ENCODE peak calls at places on chromosome 2, in eight cellular contexts. B, T, L, U, H, R, G and C are unnamed samples.

GRCh38 chr2:136966485-136966884 is 201.1 kb downstream of the THSD7B start:
- DNase-seq in B (no peak), T (no peak), L (no peak), U (no peak), H (no peak), R (no peak), G (no peak), C (no peak)

GRCh38 chr2:177758591-177759371 is 313.8 kb downstream of the PDE11A start:
- DNase-seq in B (peak; percentile 21), T (peak; percentile 42), L (no peak), U (peak; percentile 29), H (peak; percentile 13), R (peak; percentile 17), G (no peak), C (no peak)

GRCh38 chr2:70403267-70404053 is 101.6 kb upstream of the FAM136A start:
- DNase-seq in B (no peak), T (no peak), L (no peak), U (no peak), H (peak; percentile 62), R (no peak), G (no peak), C (no peak)

GRCh38 chr2:38267270-38267925 is 109.7 kb downstream of the ATL2 start:
- DNase-seq in B (no peak), T (peak; percentile 66), L (no peak), U (no peak), H (no peak), R (no peak), G (no peak), C (peak; percentile 21)

GRCh38 chr2:230262246-230262645 is 36.7 kb downstream of the SP140 start:
- DNase-seq in B (no peak), T (no peak), L (no peak), U (no peak), H (no peak), R (no peak), G (no peak), C (no peak)

GRCh38 chr2:26284132-26284531 is 39.4 kb downstream of the HADHB start:
- DNase-seq in B (no peak), T (peak; percentile 84), L (no peak), U (no peak), H (no peak), R (no peak), G (no peak), C (peak; percentile 71)

GRCh38 chr2:128440666-128441340 is 122.1 kb upstream of the HS6ST1 start:
- DNase-seq in B (no peak), T (no peak), L (no peak), U (no peak), H (no peak), R (peak; percentile 14), G (no peak), C (no peak)

GRCh38 chr2:157611726-157612125 is 16.9 kb downstream of the ACVR1C start:
- DNase-seq in B (no peak), T (no peak), L (no peak), U (no peak), H (no peak), R (no peak), G (no peak), C (no peak)

GRCh38 chr2:30305235-30305634 is 73.9 kb downstream of the LBH start:
- DNase-seq in B (peak; percentile 10), T (peak; percentile 72), L (no peak), U (no peak), H (no peak), R (no peak), G (no peak), C (peak; percentile 52)

GRCh38 chr2:48826986-48827385 is 71.5 kb upstream of the LHCGR start:
- DNase-seq in B (no peak), T (no peak), L (no peak), U (no peak), H (no peak), R (no peak), G (no peak), C (no peak)

GRCh38 chr2:157620956-157621355 is 7.7 kb downstream of the ACVR1C start:
- DNase-seq in B (no peak), T (peak; percentile 5), L (no peak), U (no peak), H (no peak), R (no peak), G (no peak), C (no peak)

GRCh38 chr2:54228945-54229344 is 27.1 kb downstream of the TSPYL6 start:
- DNase-seq in B (no peak), T (no peak), L (no peak), U (no peak), H (no peak), R (no peak), G (no peak), C (no peak)

GRCh38 chr2:103991591-103991990 is 862.3 kb upstream of the POU3F3 start:
- DNase-seq in B (no peak), T (no peak), L (no peak), U (no peak), H (no peak), R (no peak), G (no peak), C (no peak)

GRCh38 chr2:182852090-182852489 is 14.3 kb downstream of the FRZB start:
- DNase-seq in B (no peak), T (peak; percentile 16), L (no peak), U (no peak), H (no peak), R (no peak), G (no peak), C (no peak)

GRCh38 chr2:233422649-233423435 is 68.5 kb downstream of the DGKD start:
- DNase-seq in B (no peak), T (no peak), L (no peak), U (no peak), H (no peak), R (no peak), G (no peak), C (no peak)

GRCh38 chr2:171294608-171295007 is 133.9 kb upstream of the TLK1 start:
- DNase-seq in B (no peak), T (no peak), L (no peak), U (no peak), H (no peak), R (no peak), G (no peak), C (no peak)

GRCh38 chr2:234714711-234715110 is 217.8 kb upstream of the ARL4C start:
- DNase-seq in B (no peak), T (no peak), L (no peak), U (no peak), H (no peak), R (no peak), G (no peak), C (no peak)

GRCh38 chr2:234630676-234631350 is 133.9 kb upstream of the ARL4C start:
- DNase-seq in B (no peak), T (peak; percentile 73), L (no peak), U (no peak), H (no peak), R (no peak), G (no peak), C (peak; percentile 30)

GRCh38 chr2:18930977-18931376 is 341.6 kb upstream of the NT5C1B start:
- DNase-seq in B (no peak), T (no peak), L (no peak), U (no peak), H (no peak), R (no peak), G (no peak), C (no peak)

GRCh38 chr2:18926633-18927524 is 337.5 kb upstream of the NT5C1B start:
- DNase-seq in B (no peak), T (no peak), L (no peak), U (peak; percentile 38), H (no peak), R (no peak), G (no peak), C (no peak)

GRCh38 chr2:18934886-18935285 is 345.5 kb upstream of the NT5C1B start:
- DNase-seq in B (no peak), T (peak; percentile 40), L (no peak), U (no peak), H (no peak), R (no peak), G (no peak), C (no peak)

GRCh38 chr2:18927525-18928232 is 338.3 kb upstream of the NT5C1B start:
- DNase-seq in B (no peak), T (no peak), L (no peak), U (no peak), H (no peak), R (no peak), G (no peak), C (no peak)

GRCh38 chr2:18932864-18933263 is 343.5 kb upstream of the NT5C1B start:
- DNase-seq in B (no peak), T (no peak), L (no peak), U (peak; percentile 40), H (no peak), R (no peak), G (no peak), C (no peak)
- H3K4me3 ChIP-seq in B (no peak overlapping the region), T (no peak overlapping the region), L (no peak overlapping the region), U (no peak overlapping the region), H (no peak overlapping the region), R (no peak overlapping the region), G (no peak overlapping the region), C (no peak overlapping the region)

DNA sequence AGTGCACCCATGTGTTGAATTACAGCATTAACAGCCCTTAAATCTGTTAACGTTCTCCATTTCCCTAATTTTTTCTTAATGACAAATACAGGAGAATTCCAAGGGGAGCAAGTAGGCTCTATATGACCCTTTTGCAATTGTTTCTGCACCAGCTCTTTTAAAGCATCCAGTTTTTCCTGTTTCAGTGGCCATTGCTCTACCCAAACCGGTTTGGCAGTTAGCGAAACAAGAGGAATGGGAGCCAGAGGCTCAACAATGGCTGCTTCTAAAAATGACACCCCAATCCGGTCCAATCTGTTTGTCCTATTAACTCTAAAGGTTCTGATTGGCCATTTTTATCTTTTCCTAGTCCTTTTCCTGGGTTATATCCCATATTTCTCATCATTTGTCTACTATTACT is 15.1 kb upstream of the SUCLG1 start:
- DNase-seq in B (no peak), T (peak; percentile 87), L (no peak), U (no peak), H (no peak), R (peak; percentile 24), G (no peak), C (no peak)
- H3K4me3 ChIP-seq in B (no peak overlapping the region), T (no peak overlapping the region), L (no peak overlapping the region), U (no peak overlapping the region), H (no peak overlapping the region), R (no peak overlapping the region), G (no peak overlapping the region), C (no peak overlapping the region)

DNA sequence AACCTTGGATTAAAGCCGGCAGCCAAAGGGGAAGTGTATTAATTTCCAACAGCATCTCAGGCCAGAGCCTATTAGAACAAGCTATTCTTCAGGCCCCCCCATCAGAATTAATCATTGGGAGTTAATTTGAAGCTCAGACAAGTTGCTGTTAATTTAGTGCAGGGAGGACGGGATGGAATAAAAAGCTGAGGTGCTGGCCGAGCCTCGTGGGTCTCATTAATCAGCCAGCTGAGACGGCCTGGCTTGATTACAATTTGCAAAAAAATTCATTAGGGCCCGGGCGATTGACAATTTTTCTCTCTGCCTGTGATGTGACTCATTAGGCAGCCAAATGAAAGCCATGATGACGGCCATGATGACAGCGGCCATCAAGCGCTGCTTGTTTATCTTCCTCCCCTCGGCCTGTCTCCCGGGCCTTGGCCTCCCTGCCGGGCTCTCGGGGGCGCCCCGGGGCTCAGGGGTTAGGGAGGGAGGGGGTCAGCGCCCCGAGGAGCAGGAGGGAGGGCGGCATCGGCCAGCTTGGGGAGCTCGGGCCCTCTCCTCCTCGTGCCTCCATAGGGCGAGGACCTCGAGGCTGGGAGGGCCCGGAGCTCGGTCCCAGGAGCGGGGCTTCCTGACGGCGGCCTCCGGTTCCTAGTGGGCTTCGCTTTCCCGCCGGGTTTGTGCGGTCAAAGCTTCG is 5.2 kb downstream of the GBX2 start:
- DNase-seq in B (no peak), T (no peak), L (no peak), U (no peak), H (no peak), R (no peak), G (no peak), C (no peak)
- H3K4me3 ChIP-seq in B (no peak overlapping the region), T (no peak overlapping the region), L (no peak overlapping the region), U (peak overlapping the region; percentile 50), H (no peak overlapping the region), R (no peak overlapping the region), G (no peak overlapping the region), C (no peak overlapping the region)

GRCh38 chr2:96772903-96773675 is 12.4 kb downstream of the CNNM4 start:
- DNase-seq in B (no peak), T (no peak), L (no peak), U (no peak), H (no peak), R (no peak), G (no peak), C (no peak)
- H3K4me3 ChIP-seq in B (no peak overlapping the region), T (no peak overlapping the region), L (no peak overlapping the region), U (no peak overlapping the region), H (no peak overlapping the region), R (no peak overlapping the region), G (no peak overlapping the region), C (no peak overlapping the region)